ENCODE peak calls at places on chromosomes 13 and 19, in seven cellular contexts. C, I, S, O, N, B and T are unnamed samples.

GRCh38 chr13:79936368-79937136 is 404.4 kb downstream of the SPRY2 start:
- DNase-seq in C (no peak), I (peak; percentile 97), S (peak; percentile 44), O (no peak), N (peak; percentile 99), B (peak; percentile 31), T (no peak)

GRCh38 chr13:23618341-23618740 is 48.1 kb downstream of the TNFRSF19 start:
- DNase-seq in C (no peak), I (peak; percentile 85), S (no peak), O (no peak), N (peak; percentile 97), B (no peak), T (no peak)

GRCh38 chr19:10516671-10517286 is 468 bp downstream of the S1PR5 start:
- DNase-seq in C (no peak), I (no peak), S (no peak), O (peak; percentile 35), N (no peak), B (no peak), T (no peak)

GRCh38 chr13:45102136-45102802 is 18.0 kb upstream of the GTF2F2 start:
- DNase-seq in C (no peak), I (peak; percentile 24), S (no peak), O (no peak), N (no peak), B (no peak), T (no peak)

GRCh38 chr13:45511310-45512147 is 46.8 kb downstream of the COG3 start:
- DNase-seq in C (peak; percentile 63), I (peak; percentile 50), S (peak; percentile 25), O (peak; percentile 20), N (peak; percentile 89), B (no peak), T (peak; percentile 19)

GRCh38 chr13:51799261-51799660 is 4.7 kb downstream of the DHRS12 start:
- DNase-seq in C (no peak), I (no peak), S (no peak), O (no peak), N (no peak), B (no peak), T (no peak)

GRCh38 chr13:48188129-48188528 is 44.9 kb upstream of the ITM2B start:
- DNase-seq in C (no peak), I (no peak), S (no peak), O (no peak), N (no peak), B (no peak), T (no peak)

GRCh38 chr19:19627716-19628498 is at the start of gene LPAR2:
- DNase-seq in C (peak; percentile 82), I (no peak), S (no peak), O (peak; percentile 81), N (no peak), B (peak; percentile 76), T (no peak)

GRCh38 chr13:94682229-94682628 is 30.1 kb downstream of the SOX21 start:
- DNase-seq in C (no peak), I (no peak), S (no peak), O (no peak), N (no peak), B (no peak), T (no peak)

GRCh38 chr13:98475521-98475920 is 101.4 kb downstream of the STK24 start:
- DNase-seq in C (no peak), I (no peak), S (no peak), O (no peak), N (no peak), B (no peak), T (no peak)

GRCh38 chr19:13150919-13151604 is 851 bp downstream of the IER2 start:
- DNase-seq in C (peak; percentile 25), I (no peak), S (peak; percentile 53), O (no peak), N (no peak), B (peak; percentile 48), T (no peak)

GRCh38 chr19:30131722-30132291 is 189.8 kb downstream of the URI1 start:
- DNase-seq in C (no peak), I (no peak), S (no peak), O (no peak), N (no peak), B (no peak), T (no peak)

GRCh38 chr13:59483441-59484116 is 680.1 kb downstream of the DIAPH3 start:
- DNase-seq in C (no peak), I (no peak), S (peak; percentile 30), O (no peak), N (peak; percentile 49), B (peak; percentile 17), T (no peak)

GRCh38 chr13:45441633-45442032 is 23.1 kb upstream of the COG3 start:
- DNase-seq in C (no peak), I (no peak), S (no peak), O (no peak), N (peak; percentile 16), B (no peak), T (no peak)

GRCh38 chr19:48900477-48901452 is 653 bp downstream of the NUCB1 start:
- DNase-seq in C (no peak), I (no peak), S (no peak), O (peak; percentile 24), N (peak; percentile 61), B (no peak), T (no peak)

GRCh38 chr19:2274937-2275535 is 6.9 kb downstream of the PEAK3 start:
- DNase-seq in C (peak; percentile 60), I (no peak), S (peak; percentile 68), O (peak; percentile 50), N (peak; percentile 76), B (peak; percentile 62), T (no peak)

GRCh38 chr19:28482221-28482620 is 730.7 kb downstream of the UQCRFS1 start:
- DNase-seq in C (no peak), I (no peak), S (no peak), O (no peak), N (no peak), B (no peak), T (no peak)

GRCh38 chr13:49495783-49496762 is at the start of gene PHF11:
- DNase-seq in C (peak; percentile 80), I (no peak), S (peak; percentile 82), O (peak; percentile 87), N (peak; percentile 66), B (peak; percentile 85), T (peak; percentile 88)
- H3K4me3 ChIP-seq in C (peak within 1 kb of the TSS; percentile 77), I (peak within 1 kb of the TSS; percentile 59), S (peak within 1 kb of the TSS; percentile 57), O (peak within 1 kb of the TSS; percentile 88), N (peak within 1 kb of the TSS; percentile 61), B (peak within 1 kb of the TSS; percentile 64), T (peak within 1 kb of the TSS; percentile 59)

DNA sequence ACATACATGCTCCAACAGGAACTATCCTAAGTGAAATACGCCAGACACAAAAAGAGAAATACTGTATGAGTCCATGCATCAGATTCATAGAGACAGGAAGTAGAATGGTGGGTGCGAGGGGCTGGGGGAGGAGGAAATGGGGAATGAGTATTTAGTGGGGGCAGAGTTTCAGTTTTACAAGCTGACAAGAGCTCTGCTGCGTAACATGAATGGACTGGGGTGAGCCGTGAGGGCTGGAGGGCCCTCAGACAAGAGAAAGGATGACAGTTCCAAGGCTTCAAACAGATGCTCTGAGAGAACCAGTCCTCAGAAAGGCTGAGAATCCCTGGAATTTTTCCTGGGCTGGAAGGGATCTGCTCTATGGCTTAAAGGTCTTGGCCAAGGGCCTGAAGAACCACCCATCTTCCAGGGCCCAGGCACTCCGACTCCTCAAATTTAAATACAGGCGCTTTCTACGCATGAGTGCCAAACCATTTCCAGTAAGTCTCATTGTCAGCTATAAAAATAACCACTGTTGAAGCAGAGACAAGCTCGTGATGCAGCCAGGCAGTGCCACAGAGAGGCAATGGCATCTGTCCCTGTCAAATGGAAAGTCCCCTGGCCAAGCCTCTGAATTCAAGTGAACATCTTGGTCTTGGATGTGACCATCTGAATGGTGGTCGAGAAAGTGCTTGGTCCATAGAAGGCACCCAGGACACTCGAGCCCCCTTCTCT is 17.5 kb downstream of the KLF2 start:
- DNase-seq in C (peak; percentile 61), I (no peak), S (peak; percentile 68), O (peak; percentile 46), N (no peak), B (no peak), T (peak; percentile 85)
- H3K4me3 ChIP-seq in C (peak overlapping the region; percentile 13), I (no peak overlapping the region), S (no peak overlapping the region), O (peak overlapping the region; percentile 10), N (no peak overlapping the region), B (no peak overlapping the region), T (peak overlapping the region; percentile 6)

GRCh38 chr19:17339088-17339741 is 1.9 kb downstream of the GTPBP3 start:
- DNase-seq in C (no peak), I (no peak), S (no peak), O (no peak), N (no peak), B (no peak), T (no peak)
- H3K4me3 ChIP-seq in C (no peak overlapping the region), I (no peak overlapping the region), S (no peak overlapping the region), O (no peak overlapping the region), N (no peak overlapping the region), B (no peak overlapping the region), T (no peak overlapping the region)

GRCh38 chr19:42088471-42089190 is 12.7 kb downstream of the ZNF574 start:
- DNase-seq in C (no peak), I (peak; percentile 38), S (no peak), O (no peak), N (peak; percentile 65), B (no peak), T (no peak)
- H3K4me3 ChIP-seq in C (no peak overlapping the region), I (peak overlapping the region; percentile 23), S (no peak overlapping the region), O (no peak overlapping the region), N (no peak overlapping the region), B (no peak overlapping the region), T (no peak overlapping the region)

GRCh38 chr19:46546194-46546896 is 50.7 kb upstream of the PNMA8B start:
- DNase-seq in C (no peak), I (no peak), S (peak; percentile 28), O (no peak), N (peak; percentile 60), B (peak; percentile 73), T (no peak)
- H3K4me3 ChIP-seq in C (no peak overlapping the region), I (no peak overlapping the region), S (no peak overlapping the region), O (no peak overlapping the region), N (peak overlapping the region; percentile 24), B (peak overlapping the region; percentile 24), T (no peak overlapping the region)

GRCh38 chr19:3515891-3516422 is 9.8 kb downstream of the FZR1 start:
- DNase-seq in C (no peak), I (no peak), S (no peak), O (no peak), N (peak; percentile 22), B (no peak), T (no peak)
- H3K4me3 ChIP-seq in C (no peak overlapping the region), I (no peak overlapping the region), S (no peak overlapping the region), O (no peak overlapping the region), N (no peak overlapping the region), B (no peak overlapping the region), T (no peak overlapping the region)